ENCODE peak calls at places on chromosome 9, in four cellular contexts. B is activated CD8-positive, alpha-beta memory T cell treated with anti-CD3 and anti-CD28 coated beads, Interleukin-2, amount 50 U/mL, for 48 hours; N is SHP77 treated with DMSO at 0.1 percent for 48 hours; X is GM03348. I is an unnamed sample.

GRCh38 chr9:136312436-136312835 is 8.5 kb upstream of the CCDC187 start:
- DNase-seq in X (peak; percentile 91), N (no peak), B (peak; percentile 76), I (no peak)

GRCh38 chr9:134333234-134333873 is 7.1 kb downstream of the RXRA start:
- DNase-seq in B (no peak), N (no peak), X (no peak), I (no peak)

GRCh38 chr9:131273791-131274673 is 2.3 kb downstream of the FAM78A start:
- DNase-seq in B (no peak), X (no peak), N (no peak), I (no peak)

GRCh38 chr9:78132688-78133033 is 101.0 kb upstream of the GNAQ start:
- DNase-seq in N (no peak), X (no peak), B (no peak), I (no peak)

GRCh38 chr9:12880406-12881016 is 105.7 kb downstream of the LURAP1L start:
- DNase-seq in X (no peak), B (no peak), N (no peak), I (no peak)

GRCh38 chr9:137269231-137269772 is 8.2 kb upstream of the TOR4A start:
- DNase-seq in X (no peak), N (peak; percentile 45), B (no peak), I (no peak)

GRCh38 chr9:3879315-3879714 is 353.5 kb upstream of the RFX3 start:
- DNase-seq in B (no peak), X (no peak), N (no peak), I (no peak)

GRCh38 chr9:21972361-21972760 is 21.8 kb downstream of the CDKN2A start:
- DNase-seq in B (no peak), N (no peak), X (no peak), I (no peak)

GRCh38 chr9:96411129-96411820 is 6.9 kb downstream of the ZNF367 start:
- DNase-seq in N (no peak), X (no peak), B (no peak), I (no peak)

GRCh38 chr9:132937463-132937901 is 6.9 kb downstream of the TSC1 start:
- DNase-seq in B (no peak), X (no peak), N (no peak), I (no peak)

GRCh38 chr9:98083566-98084135 is 27.1 kb downstream of the NANS start:
- DNase-seq in N (no peak), B (no peak), X (no peak), I (no peak)

GRCh38 chr9:37936965-37937364 is 33.0 kb upstream of the SLC25A51 start:
- DNase-seq in X (peak; percentile 82), N (no peak), B (no peak), I (no peak)

GRCh38 chr9:36762958-36763357 is 190.3 kb downstream of the MELK start:
- DNase-seq in B (no peak), X (no peak), N (no peak), I (no peak)

GRCh38 chr9:23621166-23621565 is 204.9 kb downstream of the ELAVL2 start:
- DNase-seq in X (no peak), B (no peak), N (no peak), I (no peak)

GRCh38 chr9:88045686-88046085 is 71.4 kb upstream of the CDK20 start:
- DNase-seq in X (no peak), N (no peak), B (no peak), I (no peak)

GRCh38 chr9:85940275-85940831 is 593 bp upstream of the NAA35 start:
- DNase-seq in B (no peak), N (no peak), X (no peak), I (no peak)

GRCh38 chr9:75019022-75019421 is 9.1 kb downstream of the CARNMT1 start:
- DNase-seq in X (no peak), B (no peak), N (no peak), I (no peak)

GRCh38 chr9:79123419-79123818 is 448.3 kb upstream of the TLE4 start:
- DNase-seq in N (no peak), B (no peak), X (no peak), I (no peak)

GRCh38 chr9:109590945-109591344 is 92.8 kb upstream of the PTPN3 start:
- DNase-seq in N (no peak), B (no peak), X (no peak), I (no peak)

GRCh38 chr9:91386765-91387164 is 25.0 kb upstream of the AUH start:
- DNase-seq in B (no peak), N (no peak), X (no peak), I (no peak)

GRCh38 chr9:132651259-132651658 is 18.5 kb downstream of the DDX31 start:
- DNase-seq in X (peak; percentile 30), N (no peak), B (no peak), I (no peak)

GRCh38 chr9:121727295-121728028 is 76.0 kb downstream of the DAB2IP start:
- DNase-seq in B (no peak), X (no peak), N (no peak), I (no peak)

GRCh38 chr9:124814178-124814535 is 37.2 kb downstream of the OLFML2A start:
- DNase-seq in X (no peak), B (no peak), N (no peak), I (no peak)

GRCh38 chr9:34139477-34140146 is 13.1 kb upstream of the DCAF12 start:
- DNase-seq in X (peak; percentile 86), N (no peak), B (no peak), I (no peak)

GRCh38 chr9:37913480-37914153 is 9.7 kb upstream of the SLC25A51 start:
- DNase-seq in X (peak; percentile 86), N (no peak), B (peak; percentile 96), I (peak; percentile 85)

GRCh38 chr9:911003-911402 is 65.5 kb upstream of the DMRT3 start:
- DNase-seq in N (no peak), X (no peak), B (no peak), I (no peak)

GRCh38 chr9:125908138-125908537 is 161.0 kb downstream of the PBX3 start:
- DNase-seq in N (peak; percentile 70), X (no peak), B (no peak), I (no peak)

GRCh38 chr9:122206118-122207046 is 22.4 kb downstream of the LHX6 start:
- DNase-seq in B (no peak), X (peak; percentile 91), N (no peak), I (no peak)

GRCh38 chr9:103574056-103574455 is 520.1 kb upstream of the SMC2 start:
- DNase-seq in X (no peak), N (no peak), B (no peak), I (no peak)

GRCh38 chr9:110047955-110048472 is 159.9 kb downstream of the C9orf152 start:
- DNase-seq in X (no peak), N (peak; percentile 56), B (peak; percentile 73), I (no peak)

GRCh38 chr9:108662090-108662875 is 193.5 kb downstream of the ACTL7B start:
- DNase-seq in X (no peak), N (no peak), B (no peak), I (no peak)

GRCh38 chr9:76818271-76818670 is 54.0 kb downstream of the PCA3 start:
- DNase-seq in N (no peak), B (no peak), X (peak; percentile 90), I (no peak)

GRCh38 chr9:133112361-133113026 is 8.5 kb downstream of the RALGDS start:
- DNase-seq in N (no peak), B (no peak), X (no peak), I (no peak)

GRCh38 chr9:97772145-97772544 is 75.0 kb upstream of the XPA start:
- DNase-seq in X (no peak), B (no peak), N (no peak), I (no peak)

GRCh38 chr9:134947265-134947955 is 29.7 kb upstream of the FCN1 start:
- DNase-seq in N (no peak), B (no peak), X (no peak), I (no peak)

GRCh38 chr9:21802418-21803000 is at the start of gene MTAP:
- DNase-seq in B (peak; percentile 85), N (peak; percentile 77), X (peak; percentile 96), I (peak; percentile 88)

GRCh38 chr9:104025109-104025508 is 69.0 kb upstream of the SMC2 start:
- DNase-seq in B (no peak), N (no peak), X (no peak), I (no peak)

GRCh38 chr9:32161209-32161608 is 223.2 kb upstream of the ACO1 start:
- DNase-seq in X (no peak), N (no peak), B (no peak), I (no peak)

I was measured in type B pancreatic cell.